ENCODE peak calls at places on chromosomes 12 and 14, in six cellular contexts. Q, C, P, E, H and J are unnamed samples.

GRCh38 chr12:29245246-29245645 is 96.2 kb downstream of the FAR2 start:
- DNase-seq in Q (peak; percentile 30), C (no peak), P (no peak), E (no peak), H (no peak), J (peak; percentile 19)

GRCh38 chr14:30085943-30086342 is 158.3 kb upstream of the PRKD1 start:
- DNase-seq in Q (no peak), C (no peak), P (no peak), E (no peak), H (no peak), J (no peak)

GRCh38 chr12:102023343-102023930 is 38.4 kb downstream of the WASHC3 start:
- DNase-seq in Q (no peak), C (peak; percentile 62), P (no peak), E (peak; percentile 25), H (no peak), J (peak; percentile 65)

GRCh38 chr12:102634216-102634615 is 153.9 kb upstream of the IGF1 start:
- DNase-seq in Q (peak; percentile 45), C (peak; percentile 26), P (no peak), E (peak; percentile 47), H (no peak), J (peak; percentile 82)

GRCh38 chr14:67453575-67454300 is 34.8 kb downstream of the TMEM229B start:
- DNase-seq in Q (no peak), C (no peak), P (no peak), E (no peak), H (no peak), J (no peak)

GRCh38 chr12:12964255-12964654 is 12.3 kb upstream of the GPRC5D start:
- DNase-seq in Q (no peak), C (peak; percentile 11), P (no peak), E (no peak), H (no peak), J (no peak)

GRCh38 chr14:100451264-100451663 is 128.1 kb downstream of the SLC25A47 start:
- DNase-seq in Q (no peak), C (no peak), P (no peak), E (no peak), H (no peak), J (no peak)

GRCh38 chr14:96363751-96364336 is 518 bp downstream of the GSKIP start:
- DNase-seq in Q (peak; percentile 50), C (peak; percentile 69), P (peak; percentile 30), E (peak; percentile 77), H (peak; percentile 56), J (peak; percentile 76)

GRCh38 chr14:99947695-99948094 is 117.5 kb upstream of the EVL start:
- DNase-seq in Q (no peak), C (peak; percentile 66), P (no peak), E (no peak), H (no peak), J (peak; percentile 26)

GRCh38 chr12:64104376-64104775 is 117.7 kb downstream of the KICS2 start:
- DNase-seq in Q (peak; percentile 57), C (peak; percentile 51), P (no peak), E (peak; percentile 49), H (no peak), J (peak; percentile 73)

GRCh38 chr12:3727877-3728632 is 24.9 kb downstream of the CRACR2A start:
- DNase-seq in Q (no peak), C (peak; percentile 84), P (no peak), E (peak; percentile 66), H (no peak), J (no peak)

GRCh38 chr12:31323466-31324115 is 2.4 kb downstream of the SINHCAF start:
- DNase-seq in Q (no peak), C (peak; percentile 19), P (no peak), E (peak; percentile 59), H (no peak), J (peak; percentile 3)

GRCh38 chr14:64147126-64147790 is 146.9 kb downstream of the ESR2 start:
- DNase-seq in Q (no peak), C (peak; percentile 32), P (no peak), E (no peak), H (no peak), J (no peak)

GRCh38 chr14:28055008-28055407 is 711.6 kb upstream of the FOXG1 start:
- DNase-seq in Q (no peak), C (no peak), P (no peak), E (no peak), H (no peak), J (no peak)

GRCh38 chr14:93142854-93143652 is 27.3 kb upstream of the ITPK1 start:
- DNase-seq in Q (no peak), C (no peak), P (no peak), E (no peak), H (no peak), J (no peak)

GRCh38 chr12:123131879-123132402 is 18.9 kb downstream of the PITPNM2 start:
- DNase-seq in Q (no peak), C (no peak), P (peak; percentile 90), E (no peak), H (no peak), J (no peak)

GRCh38 chr12:52244615-52244994 is 11.6 kb downstream of the KRT7 start:
- DNase-seq in Q (no peak), C (no peak), P (no peak), E (no peak), H (peak; percentile 46), J (no peak)

GRCh38 chr12:18576104-18576622 is 161.6 kb downstream of the PLCZ1 start:
- DNase-seq in Q (peak; percentile 27), C (no peak), P (no peak), E (peak; percentile 70), H (no peak), J (peak; percentile 64)

GRCh38 chr14:93970589-93970966 is 5.8 kb downstream of the ASB2 start:
- DNase-seq in Q (no peak), C (no peak), P (peak; percentile 17), E (peak; percentile 51), H (peak; percentile 52), J (peak; percentile 36)